ENCODE peak calls at places on chromosomes 2 and 18, in six cellular contexts. C, R, K, M, L and Y are unnamed samples.

GRCh38 chr2:107374261-107374660 is 452.4 kb upstream of the RGPD4 start:
- DNase-seq in L (no peak), C (no peak), M (no peak), R (no peak), K (no peak), Y (no peak)

GRCh38 chr2:120596990-120597594 is 138.6 kb upstream of the GLI2 start:
- DNase-seq in M (peak; percentile 41), C (peak; percentile 40), L (peak; percentile 68), R (peak; percentile 50), K (no peak), Y (peak; percentile 53)

GRCh38 chr2:172095905-172096660 is 6.6 kb downstream of the DLX2 start:
- DNase-seq in L (no peak), M (no peak), K (no peak), R (no peak), C (no peak), Y (no peak)

GRCh38 chr2:225737556-225737955 is 338.0 kb downstream of the NYAP2 start:
- DNase-seq in C (no peak), L (no peak), M (no peak), R (no peak), K (no peak), Y (peak; percentile 57)

GRCh38 chr2:45723857-45724256 is 72.4 kb downstream of the PRKCE start:
- DNase-seq in K (no peak), L (no peak), R (no peak), C (no peak), M (no peak), Y (no peak)

GRCh38 chr18:65753520-65753919 is 2.7 kb downstream of the CDH7 start:
- DNase-seq in K (peak; percentile 31), R (no peak), M (no peak), L (no peak), C (no peak), Y (no peak)

GRCh38 chr2:150028337-150028736 is 440.8 kb upstream of the MMADHC start:
- DNase-seq in L (no peak), C (no peak), K (no peak), M (no peak), R (no peak), Y (no peak)

GRCh38 chr2:14634885-14635871 is 2.7 kb downstream of the LRATD1 start:
- DNase-seq in M (peak; percentile 76), C (peak; percentile 56), R (peak; percentile 77), L (peak; percentile 19), K (no peak), Y (peak; percentile 63)

GRCh38 chr2:17608251-17608650 is 67.8 kb downstream of the VSNL1 start:
- DNase-seq in R (no peak), K (no peak), L (no peak), M (no peak), C (no peak), Y (no peak)

GRCh38 chr2:63614983-63615945 is 26.5 kb downstream of the MDH1 start:
- DNase-seq in M (no peak), L (no peak), C (no peak), R (no peak), K (peak; percentile 86), Y (no peak)

GRCh38 chr2:102080451-102081054 is 62.0 kb upstream of the IL1R1 start:
- DNase-seq in M (no peak), C (no peak), R (no peak), L (no peak), K (no peak), Y (no peak)

GRCh38 chr2:71449343-71449742 is 4.0 kb upstream of the DYSF start:
- DNase-seq in R (no peak), K (no peak), C (no peak), L (no peak), M (no peak), Y (no peak)

GRCh38 chr2:234091432-234091879 is 41.0 kb downstream of the SPP2 start:
- DNase-seq in L (no peak), R (no peak), C (no peak), K (no peak), M (no peak), Y (peak; percentile 34)

GRCh38 chr18:50401888-50402287 is 27.0 kb downstream of the SKA1 start:
- DNase-seq in C (peak; percentile 36), L (no peak), K (peak; percentile 77), M (peak; percentile 62), R (peak; percentile 63), Y (peak; percentile 48)

GRCh38 chr2:9071584-9072124 is 68.2 kb upstream of the MBOAT2 start:
- DNase-seq in K (no peak), R (no peak), M (no peak), C (no peak), L (no peak), Y (no peak)

GRCh38 chr18:55587341-55588000 is 521 bp downstream of the TCF4 start:
- DNase-seq in K (no peak), C (peak; percentile 41), M (peak; percentile 30), R (no peak), L (peak; percentile 32), Y (peak; percentile 9)

GRCh38 chr2:230925443-230925878 is 419 bp upstream of the GPR55 start:
- DNase-seq in L (no peak), M (no peak), K (no peak), R (no peak), C (peak; percentile 4), Y (no peak)

GRCh38 chr18:32441536-32441935 is 29.1 kb downstream of the GAREM1 start:
- DNase-seq in C (no peak), K (no peak), M (no peak), L (no peak), R (no peak), Y (no peak)

GRCh38 chr2:20313659-20314058 is 37.0 kb downstream of the PUM2 start:
- DNase-seq in C (no peak), K (no peak), R (no peak), M (no peak), L (no peak), Y (no peak)

GRCh38 chr2:241999184-241999583 is 129.7 kb downstream of the RTP5 start:
- DNase-seq in C (no peak), R (no peak), L (no peak), M (no peak), K (no peak), Y (no peak)

GRCh38 chr2:100537918-100538317 is 24.9 kb upstream of the PDCL3 start:
- DNase-seq in K (no peak), R (no peak), L (no peak), M (no peak), C (no peak), Y (no peak)

GRCh38 chr2:8158714-8159113 is 523.1 kb upstream of the ID2 start:
- DNase-seq in K (no peak), L (no peak), M (no peak), C (no peak), R (no peak), Y (no peak)

GRCh38 chr2:95289251-95289650 is 7.9 kb upstream of the KCNIP3 start:
- DNase-seq in R (no peak), L (no peak), C (no peak), M (no peak), K (peak; percentile 16), Y (no peak)

GRCh38 chr2:225487901-225488416 is 88.4 kb downstream of the NYAP2 start:
- DNase-seq in L (no peak), R (no peak), C (no peak), K (no peak), M (no peak), Y (no peak)

GRCh38 chr2:161045726-161046125 is 114.5 kb upstream of the TANK start:
- DNase-seq in K (no peak), C (no peak), M (no peak), R (no peak), L (no peak), Y (no peak)

GRCh38 chr2:49241991-49242390 is 87.7 kb upstream of the FSHR start:
- DNase-seq in L (no peak), K (no peak), M (no peak), C (no peak), R (no peak), Y (peak; percentile 17)

GRCh38 chr18:25288340-25288955 is 63.5 kb downstream of the ZNF521 start:
- DNase-seq in C (no peak), R (no peak), L (no peak), K (no peak), M (no peak), Y (no peak)

GRCh38 chr2:122029456-122029855 is 274.0 kb downstream of the TSN start:
- DNase-seq in M (no peak), K (no peak), L (no peak), R (no peak), C (no peak), Y (no peak)
- H3K4me3 ChIP-seq in M (no peak overlapping the region), K (no peak overlapping the region), L (no peak overlapping the region), R (no peak overlapping the region), C (no peak overlapping the region), Y (no peak overlapping the region)

DNA sequence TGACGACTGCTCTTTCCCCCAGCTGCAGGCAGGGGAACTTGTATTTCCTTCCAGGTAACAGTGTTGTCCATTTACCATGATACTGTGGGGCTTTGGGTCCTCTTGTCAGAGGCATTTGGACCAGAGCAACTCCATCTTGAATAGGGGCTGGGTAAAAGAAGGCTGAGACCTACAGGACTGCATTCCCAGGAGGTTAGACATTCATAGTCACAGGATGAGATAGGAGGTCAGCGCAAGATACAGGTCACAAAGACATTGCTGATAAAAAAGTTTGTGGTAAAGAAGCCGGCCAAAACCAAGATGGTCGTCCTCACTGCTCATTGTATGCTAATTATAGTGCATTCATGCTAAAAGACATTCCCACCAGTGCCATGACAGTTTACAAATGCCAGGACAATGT is 249.5 kb downstream of the SLC4A3 start:
- DNase-seq in L (no peak), K (no peak), C (no peak), M (no peak), R (no peak), Y (no peak)
- H3K27me3 ChIP-seq in L (no peaks in the 10 kb centered on the region), K (no peaks in the 10 kb centered on the region), C (no peaks in the 10 kb centered on the region), M (no peaks in the 10 kb centered on the region), R (no peaks in the 10 kb centered on the region), Y (no peaks in the 10 kb centered on the region)

GRCh38 chr2:235812185-235812670 is 318.4 kb downstream of the AGAP1 start:
- DNase-seq in K (no peak), C (no peak), M (no peak), R (no peak), L (no peak), Y (no peak)
- H3K36me3 ChIP-seq in K (peaks cover 73% of the 10 kb centered on the region), C (peaks cover 57% of the 10 kb centered on the region), M (peaks cover 13% of the 10 kb centered on the region), R (peaks cover 68% of the 10 kb centered on the region), L (peaks cover 26% of the 10 kb centered on the region), Y (no peaks in the 10 kb centered on the region)

DNA sequence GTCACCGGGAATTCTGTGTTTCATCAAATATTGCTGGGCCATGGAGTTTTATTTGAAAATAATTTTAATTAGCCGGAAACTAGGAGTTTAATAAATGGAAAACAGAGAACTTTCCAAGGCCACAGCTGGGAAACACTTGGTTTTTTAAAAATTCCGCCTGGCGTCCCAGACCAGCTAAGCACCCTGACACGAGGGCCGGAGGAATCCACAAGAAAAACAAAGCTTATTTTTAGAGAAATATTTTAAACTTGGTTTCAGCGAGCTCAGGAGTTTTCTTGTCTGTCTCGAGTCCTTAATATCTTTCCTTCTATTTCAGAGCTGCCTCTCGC is 8.2 kb downstream of the ZFP36L2 start:
- DNase-seq in M (no peak), L (no peak), C (no peak), K (no peak), R (no peak), Y (no peak)
- H3K4me3 ChIP-seq in M (peak overlapping the region; percentile 90), L (peak overlapping the region; percentile 94), C (no peak overlapping the region), K (peak overlapping the region; percentile 80), R (peak overlapping the region; percentile 95), Y (no peak overlapping the region)

DNA sequence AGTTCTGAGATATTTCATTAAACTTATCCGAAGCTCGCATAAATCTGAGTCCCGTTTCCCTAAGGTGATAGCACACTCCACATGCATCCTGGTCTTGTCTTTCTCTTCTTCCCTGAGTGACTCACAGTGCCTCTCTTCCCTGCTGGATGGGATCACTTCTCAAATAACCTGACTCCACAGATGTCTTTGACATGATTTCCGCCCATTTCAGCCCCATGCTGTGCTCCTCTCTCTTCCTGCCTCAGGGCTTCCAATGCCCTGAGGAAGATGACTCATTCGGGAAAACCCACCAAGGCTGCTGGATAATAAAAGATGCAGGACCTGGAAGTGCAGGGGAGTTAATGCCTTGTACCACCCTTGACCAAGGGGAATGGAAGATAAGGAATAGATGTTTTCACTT is 441.7 kb upstream of the SOX11 start:
- DNase-seq in K (no peak), L (no peak), R (no peak), C (no peak), M (no peak), Y (no peak)
- H3K27me3 ChIP-seq in K (no peaks in the 10 kb centered on the region), L (no peaks in the 10 kb centered on the region), R (no peaks in the 10 kb centered on the region), C (no peaks in the 10 kb centered on the region), M (no peaks in the 10 kb centered on the region), Y (no peaks in the 10 kb centered on the region)